ENCODE peak calls at places on chromosomes 5 and 9, in ten cellular contexts. One of them, this sample, is unnamed. For H3K27me3, the result is how much of the 10 kb centered on the place peaks cover.

GRCh38 chr9:37988041-37988440 is 81.0 kb downstream of the SHB start:
- DNase-seq in neuronal stem cell: no peak
- DNase-seq in transverse colon: no peak
- DNase-seq in cardiac muscle cell: no peak
- DNase-seq in aorta: peak
- DNase-seq in pancreas: peak
- DNase-seq in sigmoid colon: no peak
- DNase-seq in tibial artery: no peak
- DNase-seq in brain microvascular endothelial cell: no peak
- DNase-seq in prostate gland: no peak
- DNase-seq in this sample: no peak

GRCh38 chr5:158590936-158591863 is 508.5 kb downstream of the EBF1 start:
- DNase-seq in neuronal stem cell: peak
- DNase-seq in transverse colon: no peak
- DNase-seq in cardiac muscle cell: peak
- DNase-seq in aorta: no peak
- DNase-seq in pancreas: no peak
- DNase-seq in sigmoid colon: no peak
- DNase-seq in tibial artery: no peak
- DNase-seq in brain microvascular endothelial cell: peak
- DNase-seq in prostate gland: peak
- DNase-seq in this sample: peak

GRCh38 chr5:132422720-132423442 is 53.4 kb downstream of the SLC22A5 start:
- DNase-seq in neuronal stem cell: no peak
- DNase-seq in transverse colon: peak
- DNase-seq in cardiac muscle cell: peak
- DNase-seq in aorta: no peak
- DNase-seq in pancreas: no peak
- DNase-seq in sigmoid colon: no peak
- DNase-seq in tibial artery: no peak
- DNase-seq in brain microvascular endothelial cell: peak
- DNase-seq in prostate gland: no peak
- DNase-seq in this sample: no peak

GRCh38 chr9:120688758-120689157 is 25.5 kb downstream of the MEGF9 start:
- DNase-seq in neuronal stem cell: no peak
- DNase-seq in transverse colon: no peak
- DNase-seq in cardiac muscle cell: no peak
- DNase-seq in aorta: no peak
- DNase-seq in pancreas: no peak
- DNase-seq in sigmoid colon: no peak
- DNase-seq in tibial artery: no peak
- DNase-seq in brain microvascular endothelial cell: no peak
- DNase-seq in prostate gland: no peak
- DNase-seq in this sample: no peak

GRCh38 chr9:96203867-96204412 is 98.0 kb downstream of the HSD17B3 start:
- DNase-seq in neuronal stem cell: no peak
- DNase-seq in transverse colon: no peak
- DNase-seq in cardiac muscle cell: no peak
- DNase-seq in aorta: no peak
- DNase-seq in pancreas: no peak
- DNase-seq in sigmoid colon: no peak
- DNase-seq in tibial artery: peak
- DNase-seq in brain microvascular endothelial cell: no peak
- DNase-seq in prostate gland: no peak
- DNase-seq in this sample: no peak

GRCh38 chr9:109789582-109790360 is 9.8 kb downstream of the PALM2AKAP2 start:
- DNase-seq in neuronal stem cell: no peak
- DNase-seq in transverse colon: no peak
- DNase-seq in cardiac muscle cell: no peak
- DNase-seq in aorta: no peak
- DNase-seq in pancreas: no peak
- DNase-seq in sigmoid colon: no peak
- DNase-seq in tibial artery: no peak
- DNase-seq in brain microvascular endothelial cell: no peak
- DNase-seq in prostate gland: no peak
- DNase-seq in this sample: no peak

GRCh38 chr5:99177796-99178195 is 249.0 kb upstream of the CHD1 start:
- DNase-seq in neuronal stem cell: no peak
- DNase-seq in transverse colon: no peak
- DNase-seq in cardiac muscle cell: no peak
- DNase-seq in aorta: no peak
- DNase-seq in pancreas: no peak
- DNase-seq in sigmoid colon: no peak
- DNase-seq in tibial artery: no peak
- DNase-seq in brain microvascular endothelial cell: no peak
- DNase-seq in prostate gland: no peak
- DNase-seq in this sample: no peak

GRCh38 chr9:38362912-38363588 is 29.5 kb upstream of the ALDH1B1 start:
- DNase-seq in neuronal stem cell: peak
- DNase-seq in transverse colon: peak
- DNase-seq in cardiac muscle cell: peak
- DNase-seq in aorta: peak
- DNase-seq in pancreas: no peak
- DNase-seq in sigmoid colon: no peak
- DNase-seq in tibial artery: peak
- DNase-seq in brain microvascular endothelial cell: peak
- DNase-seq in prostate gland: peak
- DNase-seq in this sample: peak

GRCh38 chr5:6424110-6424659 is 24.5 kb upstream of the UBE2QL1 start:
- DNase-seq in neuronal stem cell: no peak
- DNase-seq in transverse colon: no peak
- DNase-seq in cardiac muscle cell: no peak
- DNase-seq in aorta: no peak
- DNase-seq in pancreas: no peak
- DNase-seq in sigmoid colon: no peak
- DNase-seq in tibial artery: no peak
- DNase-seq in brain microvascular endothelial cell: no peak
- DNase-seq in prostate gland: no peak
- DNase-seq in this sample: no peak

GRCh38 chr9:90365646-90366045 is 277.0 kb downstream of the DIRAS2 start:
- DNase-seq in neuronal stem cell: no peak
- DNase-seq in transverse colon: no peak
- DNase-seq in cardiac muscle cell: no peak
- DNase-seq in aorta: no peak
- DNase-seq in pancreas: no peak
- DNase-seq in sigmoid colon: no peak
- DNase-seq in tibial artery: no peak
- DNase-seq in brain microvascular endothelial cell: no peak
- DNase-seq in prostate gland: no peak
- DNase-seq in this sample: no peak

DNA sequence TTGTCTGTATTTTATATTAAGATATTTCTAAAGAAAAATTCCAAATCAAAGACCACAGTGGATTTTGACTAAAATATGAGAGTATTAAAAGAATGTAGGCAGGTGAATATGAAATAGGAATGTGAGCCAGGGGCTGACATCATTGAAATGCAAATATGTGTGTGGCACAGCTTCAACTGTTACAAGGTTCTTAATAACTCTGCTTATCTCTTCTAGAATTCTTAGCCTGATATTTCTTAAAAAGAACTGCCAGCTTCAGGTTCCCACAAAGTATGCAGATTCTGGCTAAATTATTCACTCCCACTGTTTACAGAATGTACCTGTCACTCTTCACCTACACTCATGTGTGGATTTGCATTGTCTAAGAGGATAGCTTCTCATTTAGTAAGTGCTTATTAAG is 274.4 kb downstream of the DIRAS2 start:
- DNase-seq in neuronal stem cell: no peak
- DNase-seq in transverse colon: no peak
- DNase-seq in cardiac muscle cell: no peak
- DNase-seq in aorta: no peak
- DNase-seq in pancreas: no peak
- DNase-seq in sigmoid colon: no peak
- DNase-seq in tibial artery: no peak
- DNase-seq in brain microvascular endothelial cell: no peak
- DNase-seq in prostate gland: no peak
- DNase-seq in this sample: no peak
- H3K27me3 ChIP-seq in neuronal stem cell: under half
- H3K27me3 ChIP-seq in transverse colon: under half
- H3K27me3 ChIP-seq in cardiac muscle cell: under half
- H3K27me3 ChIP-seq in aorta: under half
- H3K27me3 ChIP-seq in pancreas: under half
- H3K27me3 ChIP-seq in sigmoid colon: under half
- H3K27me3 ChIP-seq in tibial artery: under half
- H3K27me3 ChIP-seq in brain microvascular endothelial cell: under half
- H3K27me3 ChIP-seq in prostate gland: under half
- H3K27me3 ChIP-seq in this sample: under half

GRCh38 chr9:14423816-14424261 is 109.9 kb upstream of the NFIB start:
- DNase-seq in neuronal stem cell: no peak
- DNase-seq in transverse colon: no peak
- DNase-seq in cardiac muscle cell: no peak
- DNase-seq in aorta: no peak
- DNase-seq in pancreas: no peak
- DNase-seq in sigmoid colon: no peak
- DNase-seq in tibial artery: no peak
- DNase-seq in brain microvascular endothelial cell: peak
- DNase-seq in prostate gland: no peak
- DNase-seq in this sample: no peak
- H3K27me3 ChIP-seq in neuronal stem cell: under half
- H3K27me3 ChIP-seq in transverse colon: under half
- H3K27me3 ChIP-seq in cardiac muscle cell: under half
- H3K27me3 ChIP-seq in aorta: under half
- H3K27me3 ChIP-seq in pancreas: under half
- H3K27me3 ChIP-seq in sigmoid colon: under half
- H3K27me3 ChIP-seq in tibial artery: under half
- H3K27me3 ChIP-seq in brain microvascular endothelial cell: under half
- H3K27me3 ChIP-seq in prostate gland: under half
- H3K27me3 ChIP-seq in this sample: under half

GRCh38 chr5:135537745-135538144 is 2.0 kb upstream of the NEUROG1 start:
- DNase-seq in neuronal stem cell: no peak
- DNase-seq in transverse colon: no peak
- DNase-seq in cardiac muscle cell: no peak
- DNase-seq in aorta: no peak
- DNase-seq in pancreas: no peak
- DNase-seq in sigmoid colon: no peak
- DNase-seq in tibial artery: no peak
- DNase-seq in brain microvascular endothelial cell: no peak
- DNase-seq in prostate gland: no peak
- DNase-seq in this sample: no peak

GRCh38 chr5:135535420-135535819 is 344 bp downstream of the NEUROG1 start:
- DNase-seq in neuronal stem cell: no peak
- DNase-seq in transverse colon: no peak
- DNase-seq in cardiac muscle cell: peak
- DNase-seq in aorta: no peak
- DNase-seq in pancreas: no peak
- DNase-seq in sigmoid colon: no peak
- DNase-seq in tibial artery: no peak
- DNase-seq in brain microvascular endothelial cell: no peak
- DNase-seq in prostate gland: no peak
- DNase-seq in this sample: peak

GRCh38 chr5:135537271-135537670 is 1.5 kb upstream of the NEUROG1 start:
- DNase-seq in neuronal stem cell: no peak
- DNase-seq in transverse colon: no peak
- DNase-seq in cardiac muscle cell: no peak
- DNase-seq in aorta: no peak
- DNase-seq in pancreas: no peak
- DNase-seq in sigmoid colon: no peak
- DNase-seq in tibial artery: no peak
- DNase-seq in brain microvascular endothelial cell: no peak
- DNase-seq in prostate gland: no peak
- DNase-seq in this sample: no peak

GRCh38 chr5:135534609-135535419 is 950 bp downstream of the NEUROG1 start:
- DNase-seq in neuronal stem cell: no peak
- DNase-seq in transverse colon: no peak
- DNase-seq in cardiac muscle cell: no peak
- DNase-seq in aorta: no peak
- DNase-seq in pancreas: no peak
- DNase-seq in sigmoid colon: no peak
- DNase-seq in tibial artery: no peak
- DNase-seq in brain microvascular endothelial cell: no peak
- DNase-seq in prostate gland: no peak
- DNase-seq in this sample: peak

GRCh38 chr5:135535820-135536801 is at the start of gene NEUROG1:
- DNase-seq in neuronal stem cell: peak
- DNase-seq in transverse colon: no peak
- DNase-seq in cardiac muscle cell: peak
- DNase-seq in aorta: no peak
- DNase-seq in pancreas: no peak
- DNase-seq in sigmoid colon: no peak
- DNase-seq in tibial artery: no peak
- DNase-seq in brain microvascular endothelial cell: no peak
- DNase-seq in prostate gland: no peak
- DNase-seq in this sample: peak
- H3K27me3 ChIP-seq in neuronal stem cell: half or more
- H3K27me3 ChIP-seq in transverse colon: half or more
- H3K27me3 ChIP-seq in cardiac muscle cell: half or more
- H3K27me3 ChIP-seq in aorta: under half
- H3K27me3 ChIP-seq in pancreas: under half
- H3K27me3 ChIP-seq in sigmoid colon: under half
- H3K27me3 ChIP-seq in tibial artery: half or more
- H3K27me3 ChIP-seq in brain microvascular endothelial cell: half or more
- H3K27me3 ChIP-seq in prostate gland: under half
- H3K27me3 ChIP-seq in this sample: half or more

GRCh38 chr9:126690431-126691051 is 76.8 kb downstream of the LMX1B start:
- DNase-seq in neuronal stem cell: no peak
- DNase-seq in transverse colon: peak
- DNase-seq in cardiac muscle cell: peak
- DNase-seq in aorta: peak
- DNase-seq in pancreas: peak
- DNase-seq in sigmoid colon: peak
- DNase-seq in tibial artery: no peak
- DNase-seq in brain microvascular endothelial cell: no peak
- DNase-seq in prostate gland: peak
- DNase-seq in this sample: peak

GRCh38 chr9:126687868-126688503 is 74.3 kb downstream of the LMX1B start:
- DNase-seq in neuronal stem cell: no peak
- DNase-seq in transverse colon: no peak
- DNase-seq in cardiac muscle cell: no peak
- DNase-seq in aorta: no peak
- DNase-seq in pancreas: no peak
- DNase-seq in sigmoid colon: no peak
- DNase-seq in tibial artery: no peak
- DNase-seq in brain microvascular endothelial cell: no peak
- DNase-seq in prostate gland: no peak
- DNase-seq in this sample: no peak

GRCh38 chr9:126692041-126692758 is 78.5 kb downstream of the LMX1B start:
- DNase-seq in neuronal stem cell: no peak
- DNase-seq in transverse colon: no peak
- DNase-seq in cardiac muscle cell: no peak
- DNase-seq in aorta: peak
- DNase-seq in pancreas: peak
- DNase-seq in sigmoid colon: peak
- DNase-seq in tibial artery: no peak
- DNase-seq in brain microvascular endothelial cell: no peak
- DNase-seq in prostate gland: no peak
- DNase-seq in this sample: peak

GRCh38 chr9:126689027-126689825 is 75.5 kb downstream of the LMX1B start:
- DNase-seq in neuronal stem cell: no peak
- DNase-seq in transverse colon: no peak
- DNase-seq in cardiac muscle cell: no peak
- DNase-seq in aorta: no peak
- DNase-seq in pancreas: no peak
- DNase-seq in sigmoid colon: no peak
- DNase-seq in tibial artery: no peak
- DNase-seq in brain microvascular endothelial cell: no peak
- DNase-seq in prostate gland: no peak
- DNase-seq in this sample: peak

DNA sequence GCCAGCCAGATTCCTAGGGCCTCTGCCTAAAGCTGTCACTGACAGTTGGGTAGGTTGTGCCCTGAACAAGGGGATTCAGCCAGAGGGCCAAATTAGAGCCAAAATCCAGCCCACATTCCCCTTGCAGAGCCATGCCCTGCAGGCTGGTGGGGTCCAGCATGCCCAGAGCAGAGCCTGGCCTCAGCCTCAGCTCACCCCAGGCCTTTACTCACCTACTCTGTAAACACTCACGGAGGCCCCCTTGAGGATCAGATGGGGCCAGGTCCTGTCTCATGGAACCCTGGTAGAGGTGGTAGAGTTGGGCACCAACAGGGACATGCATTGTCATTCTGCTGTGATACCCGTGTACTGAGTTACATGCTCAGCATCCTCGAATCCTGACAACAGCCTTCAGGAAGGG is 74.9 kb downstream of the LMX1B start:
- DNase-seq in neuronal stem cell: no peak
- DNase-seq in transverse colon: no peak
- DNase-seq in cardiac muscle cell: no peak
- DNase-seq in aorta: no peak
- DNase-seq in pancreas: no peak
- DNase-seq in sigmoid colon: no peak
- DNase-seq in tibial artery: no peak
- DNase-seq in brain microvascular endothelial cell: no peak
- DNase-seq in prostate gland: no peak
- DNase-seq in this sample: peak
- H3K27me3 ChIP-seq in neuronal stem cell: half or more
- H3K27me3 ChIP-seq in transverse colon: half or more
- H3K27me3 ChIP-seq in cardiac muscle cell: half or more
- H3K27me3 ChIP-seq in aorta: under half
- H3K27me3 ChIP-seq in pancreas: under half
- H3K27me3 ChIP-seq in sigmoid colon: under half
- H3K27me3 ChIP-seq in tibial artery: half or more
- H3K27me3 ChIP-seq in brain microvascular endothelial cell: under half
- H3K27me3 ChIP-seq in prostate gland: under half
- H3K27me3 ChIP-seq in this sample: under half

This sample was measured in H7.